ENCODE peak calls at places on chromosomes 3 and 15, in six cellular contexts. Z, U, P, C, Q and G are unnamed samples.

GRCh38 chr3:96813134-96813819 is 1.1 kb upstream of the EPHA6 start:
- DNase-seq in Z (peak), U (peak), P (peak), C (peak), Q (peak), G (peak)

GRCh38 chr3:111667170-111667569 is 72.0 kb upstream of the ZBED2 start:
- DNase-seq in Z (no peak), U (no peak), P (no peak), C (no peak), Q (no peak), G (no peak)

GRCh38 chr3:15089201-15089600 is 9.7 kb downstream of the RBSN start:
- DNase-seq in Z (no peak), U (no peak), P (no peak), C (no peak), Q (no peak), G (no peak)

GRCh38 chr15:59918994-59919951 is 84.8 kb upstream of the FOXB1 start:
- DNase-seq in Z (no peak), U (no peak), P (no peak), C (no peak), Q (no peak), G (no peak)

GRCh38 chr3:171454026-171454425 is 6.2 kb downstream of the TNIK start:
- DNase-seq in Z (no peak), U (no peak), P (no peak), C (no peak), Q (no peak), G (no peak)

GRCh38 chr15:92638709-92639365 is 16.7 kb downstream of the FAM174B start:
- DNase-seq in Z (peak), U (no peak), P (no peak), C (no peak), Q (peak), G (no peak)

GRCh38 chr3:113746955-113747718 is at the start of gene ATP6V1A:
- DNase-seq in Z (peak), U (peak), P (peak), C (no peak), Q (peak), G (no peak)

GRCh38 chr3:115476472-115476871 is 146.8 kb upstream of the GAP43 start:
- DNase-seq in Z (no peak), U (no peak), P (no peak), C (no peak), Q (no peak), G (no peak)

GRCh38 chr3:122776675-122777074 is 17.0 kb downstream of the HSPBAP1 start:
- DNase-seq in Z (no peak), U (no peak), P (no peak), C (no peak), Q (no peak), G (no peak)

GRCh38 chr3:148077318-148077923 is 620.3 kb upstream of the AGTR1 start:
- DNase-seq in Z (no peak), U (peak), P (no peak), C (no peak), Q (no peak), G (no peak)

GRCh38 chr3:73502609-73503560 is 121.9 kb downstream of the PDZRN3 start:
- DNase-seq in Z (peak), U (peak), P (peak), C (peak), Q (no peak), G (peak)

GRCh38 chr3:85193565-85193964 is 234.8 kb downstream of the CADM2 start:
- DNase-seq in Z (no peak), U (no peak), P (no peak), C (no peak), Q (no peak), G (no peak)
- TF ChIP-seq CTCF in Z (no peak), U (no peak), P (no peak), C (no peak), Q (no peak), G (peak)

GRCh38 chr15:96352594-96353377 is 22.3 kb downstream of the NR2F2 start:
- DNase-seq in Z (no peak), U (peak), P (no peak), C (no peak), Q (no peak), G (no peak)

GRCh38 chr15:96350321-96350720 is 19.8 kb downstream of the NR2F2 start:
- DNase-seq in Z (no peak), U (no peak), P (no peak), C (no peak), Q (no peak), G (no peak)

GRCh38 chr15:96349933-96350292 is 19.4 kb downstream of the NR2F2 start:
- DNase-seq in Z (no peak), U (no peak), P (no peak), C (no peak), Q (no peak), G (no peak)

GRCh38 chr15:96351801-96352593 is 21.5 kb downstream of the NR2F2 start:
- DNase-seq in Z (no peak), U (peak), P (peak), C (no peak), Q (no peak), G (no peak)

DNA sequence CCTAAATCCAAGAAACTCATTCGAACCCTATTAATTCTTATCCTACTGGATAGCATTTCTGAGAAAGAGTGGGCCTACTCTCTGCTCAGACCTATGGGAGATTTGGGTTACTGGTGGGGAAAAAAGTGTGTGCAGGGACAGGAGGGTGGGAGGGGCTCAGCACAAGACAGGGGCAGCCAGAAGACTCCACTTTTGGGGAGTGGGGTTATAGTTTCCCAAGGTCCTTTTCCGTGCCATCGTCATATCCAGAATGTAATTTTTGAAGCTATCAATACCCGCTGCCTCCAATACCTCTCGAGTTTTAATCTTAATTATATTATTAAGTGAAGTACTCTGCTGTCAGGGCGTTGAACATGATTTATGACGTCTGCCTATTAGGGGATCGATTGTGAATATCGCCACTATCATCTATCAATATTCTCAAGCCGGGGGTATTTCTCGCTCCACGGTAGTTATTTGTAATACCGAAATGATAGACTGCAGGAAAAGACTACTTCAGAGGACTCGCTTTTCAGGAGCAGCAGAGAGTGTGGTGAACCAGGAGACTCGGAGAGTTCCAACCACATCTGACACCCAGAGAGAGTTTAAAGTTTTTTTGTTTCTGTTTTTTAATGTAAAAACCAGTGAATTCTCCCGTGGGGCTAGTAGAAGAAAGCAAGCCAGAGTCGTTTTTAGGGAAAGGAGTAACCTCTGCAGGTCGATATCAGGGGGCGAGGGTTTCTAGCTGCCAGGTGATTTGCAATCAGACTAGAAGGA is 20.6 kb downstream of the NR2F2 start:
- DNase-seq in Z (no peak), U (no peak), P (no peak), C (no peak), Q (no peak), G (no peak)
- H3K27ac ChIP-seq in Z (peak), U (no peak), P (peak), C (no peak), Q (no peak), G (no peak)

DNA sequence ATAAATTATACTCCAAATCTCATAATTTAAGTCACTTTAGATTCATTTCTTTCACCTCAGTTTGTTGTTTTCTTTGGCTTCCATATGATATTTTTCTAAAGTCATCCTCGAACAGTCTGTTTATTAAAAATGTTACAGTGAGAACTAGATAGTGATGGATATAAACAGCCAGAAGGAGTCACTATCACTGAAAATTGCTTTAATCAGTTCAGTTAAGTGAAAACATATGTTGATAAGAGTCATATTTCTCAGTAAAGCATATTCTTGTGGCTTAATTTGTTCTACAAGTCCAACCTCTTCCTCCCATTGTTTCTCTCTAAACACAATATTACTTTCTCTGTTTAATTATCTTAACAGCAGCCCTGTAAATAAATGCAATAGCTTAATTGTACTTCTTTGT is 427.5 kb upstream of the ALCAM start:
- DNase-seq in Z (no peak), U (no peak), P (no peak), C (no peak), Q (no peak), G (no peak)
- TF ChIP-seq CTCF in Z (no peak), U (no peak), P (no peak), C (no peak), Q (no peak), G (no peak)

GRCh38 chr15:100601628-100602063 is 338 bp downstream of the LINS1 start:
- DNase-seq in Z (no peak), U (no peak), P (no peak), C (no peak), Q (no peak), G (no peak)
- H3K27ac ChIP-seq in Z (peak), U (no peak), P (peak), C (peak), Q (peak), G (peak)